ENCODE peak calls at places on chromosomes 1 and 21, in eight cellular contexts. U, B, H, L, S, N, P and F are unnamed samples. For H3K9me3, the result is how much of the 10 kb centered on the place peaks cover.

GRCh38 chr1:59136541-59137335 is 160.2 kb upstream of the FGGY start:
- DNase-seq in S (no peak), H (no peak), L (no peak), U (no peak), B (no peak), P (no peak), N (no peak), F (no peak)

GRCh38 chr1:180181048-180181447 is 26.4 kb downstream of the QSOX1 start:
- DNase-seq in N (no peak), U (peak), B (no peak), S (peak), H (no peak), P (peak), L (peak), F (no peak)

GRCh38 chr1:3907621-3908165 is 7.6 kb upstream of the C1orf174 start:
- DNase-seq in L (no peak), B (no peak), H (no peak), N (no peak), P (no peak), S (no peak), U (no peak), F (no peak)

GRCh38 chr1:171868217-171868616 is 26.9 kb downstream of the DNM3 start:
- DNase-seq in P (peak), S (no peak), U (no peak), N (no peak), B (no peak), L (no peak), H (peak), F (no peak)

GRCh38 chr1:206589206-206589605 is 23.1 kb downstream of the EIF2D start:
- DNase-seq in U (no peak), S (peak), N (no peak), L (no peak), P (peak), B (no peak), H (peak), F (no peak)

GRCh38 chr1:12610305-12610935 is 7.6 kb downstream of the DHRS3 start:
- DNase-seq in U (no peak), N (no peak), H (no peak), L (no peak), S (no peak), P (no peak), B (no peak), F (no peak)

GRCh38 chr1:9730096-9730901 is 78.8 kb downstream of the PIK3CD start:
- DNase-seq in B (no peak), N (no peak), P (no peak), U (peak), L (no peak), S (no peak), H (peak), F (no peak)

GRCh38 chr1:180482425-180483275 is 19.7 kb downstream of the ACBD6 start:
- DNase-seq in U (no peak), P (peak), B (peak), N (no peak), S (peak), H (peak), L (peak), F (no peak)

GRCh38 chr1:27724961-27725373 is 794 bp upstream of the FAM76A start:
- DNase-seq in S (peak), L (peak), B (peak), H (peak), N (no peak), U (no peak), P (peak), F (peak)

GRCh38 chr21:31290765-31291164 is 53.3 kb downstream of the TIAM1 start:
- DNase-seq in P (no peak), N (no peak), B (no peak), H (no peak), L (no peak), S (no peak), U (no peak), F (no peak)

GRCh38 chr21:31236528-31236927 is 107.5 kb downstream of the TIAM1 start:
- DNase-seq in L (no peak), N (no peak), P (no peak), U (no peak), H (no peak), S (no peak), B (no peak), F (no peak)

GRCh38 chr21:42724226-42724920 is 71.0 kb downstream of the PDE9A start:
- DNase-seq in P (peak), L (no peak), B (peak), N (no peak), H (peak), S (peak), U (no peak), F (peak)

GRCh38 chr1:159088050-159088449 is 11.5 kb upstream of the AIM2 start:
- DNase-seq in S (no peak), L (no peak), H (no peak), P (peak), N (no peak), U (no peak), B (no peak), F (no peak)

GRCh38 chr1:155964193-155964592 is 14.2 kb downstream of the ARHGEF2 start:
- DNase-seq in L (no peak), P (no peak), U (no peak), H (no peak), S (no peak), B (no peak), N (no peak), F (no peak)

GRCh38 chr1:9558271-9558945 is 19.1 kb downstream of the SLC25A33 start:
- DNase-seq in P (no peak), L (no peak), N (no peak), U (no peak), S (no peak), B (no peak), H (no peak), F (no peak)

GRCh38 chr1:157170677-157171515 is 32.7 kb upstream of the ETV3 start:
- DNase-seq in S (peak), L (peak), N (no peak), H (no peak), P (peak), U (peak), B (peak), F (no peak)

GRCh38 chr1:114208106-114208505 is 54.4 kb upstream of the SYT6 start:
- DNase-seq in B (no peak), N (no peak), S (no peak), P (no peak), U (no peak), L (no peak), H (no peak), F (no peak)

GRCh38 chr1:227766015-227766634 is 30.9 kb downstream of the SNAP47 start:
- DNase-seq in N (no peak), H (no peak), L (no peak), U (peak), B (no peak), S (peak), P (no peak), F (peak)

GRCh38 chr1:64828829-64829228 is 84.0 kb downstream of the RAVER2 start:
- DNase-seq in H (no peak), L (no peak), N (no peak), S (no peak), P (no peak), U (no peak), B (no peak), F (no peak)

GRCh38 chr1:15246960-15247614 is at the start of gene FHAD1:
- DNase-seq in N (no peak), S (peak), L (peak), H (no peak), U (peak), P (peak), B (no peak), F (peak)

GRCh38 chr1:181746224-181746623 is 262.9 kb downstream of the CACNA1E start:
- DNase-seq in L (no peak), N (no peak), H (no peak), B (no peak), P (no peak), S (no peak), U (no peak), F (no peak)

GRCh38 chr1:38026592-38027200 is 14.2 kb downstream of the UTP11 start:
- DNase-seq in L (peak), N (no peak), H (no peak), B (no peak), S (peak), P (peak), U (no peak), F (peak)

DNA sequence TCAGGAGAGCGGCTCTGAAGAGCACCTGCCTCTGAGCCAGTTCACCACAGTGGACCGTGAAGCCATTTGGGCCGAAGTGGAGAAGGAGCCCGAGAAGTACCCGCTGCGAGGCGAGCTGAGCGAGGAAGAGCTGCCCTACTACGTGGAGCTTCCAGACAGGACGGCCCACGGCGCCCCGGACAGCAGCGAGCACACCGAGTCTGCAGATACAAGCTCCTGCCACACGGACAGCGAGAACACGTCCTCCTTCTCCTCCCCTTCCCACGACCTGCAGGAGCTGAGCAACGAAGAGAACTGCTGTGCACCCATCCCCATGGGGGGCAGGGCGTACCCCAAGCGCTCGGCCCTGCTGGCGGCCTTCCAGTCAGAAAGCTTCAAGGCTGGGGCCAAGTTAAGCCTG is 74.9 kb upstream of the MORC3 start:
- DNase-seq in H (no peak), N (no peak), B (no peak), U (no peak), S (no peak), L (no peak), P (no peak), F (no peak)
- TF ChIP-seq CTCF in H (no peak), N (no peak), B (no peak), U (no peak), S (no peak), L (no peak), P (no peak), F (no peak)

DNA sequence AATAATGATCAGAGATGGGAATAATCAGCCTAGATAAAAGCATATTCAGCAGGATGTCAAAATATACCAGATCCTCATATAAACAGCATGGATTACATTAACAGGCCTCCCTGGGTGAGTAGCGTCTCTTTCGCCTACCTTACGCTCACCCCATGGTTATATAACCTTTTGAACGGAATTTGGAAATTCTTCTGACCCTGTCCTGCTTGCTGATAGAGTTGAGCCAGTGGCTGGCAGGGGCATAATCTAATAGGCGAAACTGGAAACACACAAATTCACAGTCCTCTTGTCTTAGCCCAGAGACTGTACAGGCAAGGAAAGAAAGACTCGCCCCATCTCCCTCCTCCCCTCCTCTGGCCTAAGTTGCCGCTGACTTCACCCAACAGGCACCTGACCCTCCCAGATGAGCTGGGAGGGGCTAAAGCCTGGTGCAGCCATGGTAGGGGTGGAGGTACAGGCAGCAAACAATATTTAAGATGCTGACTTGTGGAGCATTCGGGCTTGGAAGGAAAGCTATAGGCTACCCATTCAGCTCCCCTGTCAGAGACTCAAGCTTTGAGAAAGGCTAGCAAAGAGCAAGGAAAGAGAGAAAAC is at the start of gene ANGPTL7:
- DNase-seq in U (no peak), L (no peak), N (peak), P (no peak), B (no peak), S (peak), H (no peak), F (no peak)
- H3K4me3 ChIP-seq in U (no peak), L (no peak), N (peak), P (no peak), B (no peak), S (no peak), H (no peak), F (no peak)

GRCh38 chr1:237580726-237581125 is 310.0 kb downstream of the ZP4 start:
- DNase-seq in N (no peak), L (no peak), P (no peak), U (no peak), S (no peak), B (no peak), H (no peak), F (no peak)
- H3K9me3 ChIP-seq in N (under half), L (under half), P (under half), U (under half), S (under half), B (under half), H (under half), F (under half)

DNA sequence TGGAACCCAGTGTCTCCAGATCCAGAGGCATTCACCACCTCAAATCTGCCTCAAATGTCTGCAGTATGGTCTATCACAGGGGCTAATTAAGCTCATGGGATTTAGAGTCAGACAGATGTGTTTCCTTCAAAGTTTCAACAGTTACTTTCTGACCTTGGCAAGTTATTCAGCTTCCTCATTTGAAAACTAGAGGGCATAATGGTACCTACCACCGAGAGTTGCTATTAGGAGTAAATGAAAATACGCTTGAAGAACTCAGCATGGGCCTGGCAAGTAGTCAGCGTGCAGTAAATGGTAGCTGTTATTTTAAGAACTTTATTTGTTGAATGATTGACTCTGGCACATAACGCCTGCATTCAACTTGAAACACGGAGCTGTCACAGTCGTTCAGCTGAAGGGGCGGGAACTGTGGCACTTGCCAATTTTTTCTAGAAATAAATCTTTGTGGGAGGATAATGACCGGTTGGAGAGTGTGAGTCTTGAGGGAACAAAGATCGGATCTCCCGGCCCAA is 1.2 kb upstream of the CAP1 start:
- DNase-seq in L (no peak), H (peak), S (no peak), N (no peak), P (peak), U (no peak), B (no peak), F (peak)
- TF ChIP-seq CTCF in L (no peak), H (peak), S (peak), N (no peak), P (no peak), U (no peak), B (peak), F (no peak)

DNA sequence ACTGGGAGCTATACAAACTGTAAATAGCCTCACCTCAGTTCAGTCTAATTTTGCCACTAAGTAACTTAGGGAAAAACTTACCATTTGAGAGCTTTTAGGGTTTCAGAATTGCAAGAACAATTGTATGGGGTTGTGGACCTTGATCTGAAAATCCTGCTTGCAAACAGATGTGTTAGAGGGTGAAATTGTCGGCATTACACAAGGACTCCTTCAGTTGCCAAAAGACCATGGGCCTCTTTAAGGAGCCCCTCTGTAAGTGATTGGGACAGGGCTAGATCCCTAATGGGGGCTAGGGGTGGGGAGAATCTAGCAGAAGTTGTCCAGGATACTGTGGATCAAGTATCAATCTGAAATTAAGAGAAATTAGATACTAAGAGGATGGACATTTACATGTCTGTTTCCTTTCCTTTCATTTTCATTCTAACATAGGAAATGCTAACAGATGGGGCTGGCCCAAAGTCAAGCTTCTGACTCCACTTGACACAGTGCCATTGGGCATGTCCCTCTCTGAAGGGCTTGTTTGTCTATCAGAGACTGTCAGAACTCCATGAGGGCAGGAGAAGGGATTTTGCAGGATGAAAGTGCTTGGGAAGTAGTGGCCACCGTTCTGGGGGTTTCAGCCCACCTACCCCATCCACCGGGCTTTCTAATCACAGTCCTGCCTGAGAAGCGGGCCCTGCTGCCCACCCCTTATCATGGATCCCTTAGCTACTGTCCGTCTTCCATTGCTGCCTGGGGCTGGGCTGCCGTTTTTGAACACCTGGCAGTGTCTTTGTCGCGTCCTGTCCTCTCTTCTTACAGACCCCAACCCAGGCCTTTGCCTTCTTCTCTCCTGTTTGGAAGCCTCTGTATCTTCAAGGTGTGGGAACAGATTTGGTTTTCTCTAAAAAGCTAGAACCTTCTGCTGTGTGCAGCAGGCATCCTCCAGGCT is 54.7 kb downstream of the STUM start:
- DNase-seq in U (no peak), S (no peak), P (peak), B (no peak), H (peak), L (no peak), N (peak), F (peak)
- H3K4me3 ChIP-seq in U (no peak), S (no peak), P (no peak), B (no peak), H (peak), L (no peak), N (no peak), F (no peak)

DNA sequence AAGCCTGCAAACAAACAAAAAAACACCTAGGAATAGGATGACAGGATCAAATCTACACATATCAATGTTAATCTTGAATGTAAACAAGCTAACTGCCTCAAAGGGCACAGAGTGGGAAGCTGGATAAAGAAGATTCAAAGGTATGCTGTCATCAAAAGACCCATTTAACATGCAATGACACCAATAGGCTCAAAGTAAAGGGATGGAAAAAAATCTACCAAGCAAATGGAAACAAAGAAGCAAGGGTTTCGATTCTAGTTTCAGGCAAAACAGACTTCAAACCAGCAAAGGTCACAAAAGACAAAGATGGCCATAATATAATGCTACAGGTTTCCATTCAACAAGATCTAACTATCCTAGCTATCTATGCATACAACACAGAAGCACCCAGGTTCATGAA is 16.2 kb upstream of the OR2T10 start:
- DNase-seq in N (no peak), P (no peak), B (no peak), U (no peak), L (no peak), H (no peak), S (no peak), F (no peak)
- H3K9me3 ChIP-seq in N (under half), P (under half), B (under half), U (under half), L (under half), H (under half), S (under half), F (under half)